ENCODE peak calls at places on chromosome 10, in ten cellular contexts. G, B, R, M, J, O, D, P, N and Y are unnamed samples.
A peak's percentile ranks its signal among the peaks of the same experiment; 100 is the strongest.

GRCh38 chr10:58851606-58852005 is 324.8 kb upstream of the PHYHIPL start:
- DNase-seq in G (no peak), B (peak; percentile 40), R (peak; percentile 55), M (no peak), J (no peak), O (no peak), D (no peak), P (no peak), N (no peak), Y (no peak)

GRCh38 chr10:78934499-78934898 is 134.3 kb upstream of the ZMIZ1 start:
- DNase-seq in G (no peak), B (no peak), R (peak; percentile 21), M (no peak), J (no peak), O (no peak), D (no peak), P (no peak), N (no peak), Y (no peak)

GRCh38 chr10:128083191-128083895 is 42.9 kb downstream of the MKI67 start:
- DNase-seq in G (no peak), B (no peak), R (no peak), M (no peak), J (no peak), O (no peak), D (no peak), P (no peak), N (no peak), Y (no peak)

GRCh38 chr10:26485150-26485941 is 47.2 kb downstream of the APBB1IP start:
- DNase-seq in G (no peak), B (no peak), R (peak; percentile 30), M (peak; percentile 39), J (no peak), O (peak; percentile 27), D (no peak), P (no peak), N (no peak), Y (no peak)

GRCh38 chr10:49272251-49273081 is 26.5 kb upstream of the C10orf71 start:
- DNase-seq in G (no peak), B (no peak), R (peak; percentile 50), M (peak; percentile 81), J (no peak), O (no peak), D (no peak), P (no peak), N (no peak), Y (peak; percentile 82)

GRCh38 chr10:34475222-34475621 is 339.9 kb downstream of the PARD3 start:
- DNase-seq in G (no peak), B (no peak), R (no peak), M (no peak), J (no peak), O (no peak), D (no peak), P (no peak), N (no peak), Y (no peak)

GRCh38 chr10:133075346-133076137 is 12.2 kb upstream of the ADGRA1 start:
- DNase-seq in G (no peak), B (no peak), R (no peak), M (no peak), J (no peak), O (no peak), D (no peak), P (no peak), N (no peak), Y (no peak)

GRCh38 chr10:73954737-73955136 is 43.2 kb upstream of the VCL start:
- DNase-seq in G (no peak), B (no peak), R (no peak), M (no peak), J (no peak), O (no peak), D (no peak), P (no peak), N (no peak), Y (no peak)

GRCh38 chr10:29585488-29585976 is 49.2 kb downstream of the SVIL start:
- DNase-seq in G (no peak), B (no peak), R (peak; percentile 30), M (no peak), J (no peak), O (peak; percentile 49), D (no peak), P (peak; percentile 72), N (no peak), Y (peak; percentile 67)

DNA sequence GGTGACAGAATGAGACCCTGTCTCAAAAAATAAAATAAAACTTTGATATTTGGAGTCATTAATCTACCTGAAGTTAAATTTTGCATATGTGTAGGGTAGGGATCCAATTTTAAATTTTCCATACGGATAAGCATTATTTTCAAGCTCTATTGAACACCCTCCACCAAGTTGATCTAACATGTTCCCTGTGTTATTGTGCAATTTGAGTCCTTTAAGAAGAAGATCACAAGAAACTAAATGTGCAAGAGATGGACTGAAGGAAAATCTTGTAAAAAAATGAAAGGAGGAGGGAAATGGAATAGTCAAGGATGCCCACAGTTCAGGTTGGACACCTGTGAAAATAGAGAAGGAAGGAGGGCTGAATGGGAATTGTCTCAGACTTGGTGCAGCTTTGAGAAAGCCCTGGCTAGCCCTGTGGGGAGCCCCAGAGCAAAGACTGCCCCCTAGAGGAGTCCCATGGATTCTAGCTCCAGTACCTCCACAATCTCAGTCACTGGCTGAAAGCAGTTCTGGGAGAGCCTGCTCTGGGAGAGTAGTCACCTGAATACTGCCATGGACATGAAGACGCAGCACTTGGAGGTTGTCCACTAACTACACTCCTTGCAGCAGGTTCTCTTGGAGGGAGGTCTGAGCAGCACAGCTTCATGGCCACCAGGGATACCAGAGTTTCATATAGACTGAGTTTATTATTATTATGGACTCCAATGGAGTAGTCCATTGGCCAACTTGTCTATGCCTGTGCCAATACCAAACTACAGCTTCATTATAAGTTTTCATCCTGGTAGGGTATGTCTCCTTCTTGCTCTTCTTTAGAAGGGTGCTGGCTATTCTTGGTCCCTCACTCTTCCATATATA is 5.7 kb upstream of the TIAL1 start:
- DNase-seq in G (no peak), B (peak; percentile 56), R (peak; percentile 52), M (no peak), J (no peak), O (peak; percentile 38), D (peak; percentile 65), P (peak; percentile 73), N (peak; percentile 45), Y (peak; percentile 59)
- TF ChIP-seq CTCF in G (peak; percentile 36), B (peak; percentile 33), R (peak; percentile 76), M (no peak), J (no peak), O (peak; percentile 37), D (peak; percentile 39), P (peak; percentile 39), N (peak; percentile 69), Y (peak; percentile 26)

GRCh38 chr10:90779573-90779972 is 78.3 kb downstream of the HTR7 start:
- DNase-seq in G (no peak), B (peak; percentile 47), R (peak; percentile 50), M (no peak), J (no peak), O (peak; percentile 34), D (no peak), P (no peak), N (peak; percentile 22), Y (no peak)
- TF ChIP-seq CTCF in G (no peak), B (peak; percentile 22), R (peak; percentile 39), M (no peak), J (no peak), O (no peak), D (peak; percentile 53), P (no peak), N (peak; percentile 38), Y (peak; percentile 14)

DNA sequence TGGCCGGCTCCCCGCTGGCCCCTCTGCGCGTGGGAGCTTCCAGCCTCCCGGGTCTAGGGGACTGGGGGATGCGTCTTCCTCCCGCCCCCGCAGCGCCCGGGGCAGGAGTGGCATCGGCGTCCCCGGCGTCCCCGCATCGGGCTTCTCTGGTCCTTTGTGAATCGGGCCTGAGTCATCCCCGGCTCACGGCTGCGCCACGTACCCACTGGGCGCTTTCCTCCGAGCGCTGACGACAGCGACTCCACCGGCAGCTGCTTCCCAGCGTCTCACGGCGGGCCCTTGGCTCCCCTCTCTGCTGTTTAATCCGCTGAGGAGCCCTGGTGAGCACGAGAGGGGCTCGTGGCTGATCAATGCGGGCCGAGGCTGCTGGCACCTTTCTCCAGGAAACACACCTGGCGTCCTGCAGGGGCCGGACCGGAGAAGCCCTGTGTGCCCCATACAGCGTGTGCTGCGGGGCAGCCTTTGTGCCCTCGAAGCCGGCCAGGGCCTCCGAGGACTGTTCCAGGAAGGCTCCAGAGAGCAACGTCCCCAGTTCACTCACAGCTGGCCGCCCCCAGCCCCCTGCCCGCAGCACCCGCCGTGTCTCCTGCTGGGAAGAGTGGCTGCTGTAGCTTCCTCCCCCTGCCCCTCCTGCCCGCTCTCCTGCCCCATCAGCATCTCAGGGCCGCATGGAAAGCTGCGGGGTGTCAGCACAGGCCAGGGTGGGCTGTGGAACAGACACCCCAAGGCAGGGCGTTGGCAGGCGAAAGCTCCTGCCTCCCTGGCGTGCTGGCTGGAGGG is 95.5 kb upstream of the DIP2C start:
- DNase-seq in G (no peak), B (peak; percentile 60), R (peak; percentile 76), M (peak; percentile 33), J (peak; percentile 63), O (peak; percentile 36), D (peak; percentile 46), P (peak; percentile 37), N (no peak), Y (peak; percentile 83)
- TF ChIP-seq CTCF in G (no peak), B (peak; percentile 6), R (peak; percentile 30), M (no peak), J (no peak), O (peak; percentile 8), D (no peak), P (no peak), N (no peak), Y (no peak)

GRCh38 chr10:117734626-117735405 is 192.3 kb downstream of the EMX2 start:
- DNase-seq in G (no peak), B (no peak), R (no peak), M (no peak), J (peak; percentile 42), O (no peak), D (peak; percentile 35), P (peak; percentile 65), N (no peak), Y (peak; percentile 80)

GRCh38 chr10:117741524-117741923 is 199.0 kb downstream of the EMX2 start:
- DNase-seq in G (no peak), B (no peak), R (no peak), M (no peak), J (no peak), O (no peak), D (no peak), P (no peak), N (no peak), Y (no peak)

GRCh38 chr10:117740696-117741222 is 198.2 kb downstream of the EMX2 start:
- DNase-seq in G (no peak), B (no peak), R (no peak), M (no peak), J (no peak), O (no peak), D (no peak), P (no peak), N (no peak), Y (no peak)

GRCh38 chr10:117740088-117740487 is 197.5 kb downstream of the EMX2 start:
- DNase-seq in G (no peak), B (no peak), R (no peak), M (no peak), J (no peak), O (no peak), D (no peak), P (no peak), N (no peak), Y (no peak)

GRCh38 chr10:117736655-117737054 is 194.1 kb downstream of the EMX2 start:
- DNase-seq in G (no peak), B (peak; percentile 67), R (no peak), M (no peak), J (no peak), O (peak; percentile 27), D (no peak), P (no peak), N (no peak), Y (no peak)
- TF ChIP-seq CTCF in G (no peak), B (no peak), R (no peak), M (no peak), J (no peak), O (no peak), D (no peak), P (no peak), N (no peak), Y (no peak)